ENCODE peak calls at places on chromosome 20, in six cellular contexts. D, G, W, B, A and Y are unnamed samples.

GRCh38 chr20:23149623-23150279 is 63.6 kb upstream of the CD93 start:
- DNase-seq in D (no peak), G (no peak), W (peak), B (no peak), A (no peak), Y (peak)

GRCh38 chr20:23136893-23137745 is 51.0 kb upstream of the CD93 start:
- DNase-seq in D (no peak), G (no peak), W (peak), B (no peak), A (no peak), Y (no peak)

GRCh38 chr20:58649288-58650180 is 1.5 kb upstream of the STX16 start:
- DNase-seq in D (peak), G (peak), W (peak), B (no peak), A (no peak), Y (peak)

GRCh38 chr20:18645851-18646250 is 58.0 kb downstream of the DTD1 start:
- DNase-seq in D (no peak), G (no peak), W (no peak), B (peak), A (no peak), Y (no peak)

GRCh38 chr20:39706089-39706721 is 744.1 kb downstream of the DHX35 start:
- DNase-seq in D (no peak), G (no peak), W (no peak), B (no peak), A (no peak), Y (no peak)

GRCh38 chr20:58851221-58851968 is 693 bp upstream of the GNAS-AS1 start:
- DNase-seq in D (no peak), G (no peak), W (no peak), B (no peak), A (no peak), Y (no peak)

GRCh38 chr20:47546184-47547033 is 44.7 kb downstream of the NCOA3 start:
- DNase-seq in D (no peak), G (no peak), W (no peak), B (peak), A (no peak), Y (no peak)

GRCh38 chr20:16462711-16463110 is 110.5 kb downstream of the KIF16B start:
- DNase-seq in D (no peak), G (no peak), W (no peak), B (no peak), A (no peak), Y (no peak)

GRCh38 chr20:47681977-47682812 is 103.1 kb downstream of the SULF2 start:
- DNase-seq in D (no peak), G (peak), W (peak), B (no peak), A (no peak), Y (peak)

GRCh38 chr20:668050-668449 is 7.6 kb downstream of the SCRT2 start:
- DNase-seq in D (no peak), G (no peak), W (no peak), B (no peak), A (no peak), Y (no peak)

GRCh38 chr20:33825340-33826269 is 14.5 kb downstream of the CHMP4B start:
- DNase-seq in D (no peak), G (no peak), W (no peak), B (no peak), A (no peak), Y (no peak)

GRCh38 chr20:32737371-32738223 is 5.7 kb downstream of the COMMD7 start:
- DNase-seq in D (no peak), G (no peak), W (no peak), B (peak), A (no peak), Y (no peak)

GRCh38 chr20:4726710-4727391 is 5.1 kb downstream of the PRND start:
- DNase-seq in D (peak), G (peak), W (no peak), B (peak), A (no peak), Y (no peak)

GRCh38 chr20:23362392-23363256 is 642 bp downstream of the GZF1 start:
- DNase-seq in D (peak), G (peak), W (peak), B (peak), A (no peak), Y (no peak)

GRCh38 chr20:10547276-10548114 is 112.4 kb downstream of the SLX4IP start:
- DNase-seq in D (no peak), G (no peak), W (no peak), B (peak), A (no peak), Y (no peak)

GRCh38 chr20:58816957-58817651 is 33.6 kb downstream of the GNAS-AS1 start:
- DNase-seq in D (no peak), G (no peak), W (no peak), B (no peak), A (no peak), Y (no peak)

GRCh38 chr20:58715709-58716475 is 23.3 kb downstream of the NPEPL1 start:
- DNase-seq in D (no peak), G (no peak), W (peak), B (no peak), A (no peak), Y (peak)

DNA sequence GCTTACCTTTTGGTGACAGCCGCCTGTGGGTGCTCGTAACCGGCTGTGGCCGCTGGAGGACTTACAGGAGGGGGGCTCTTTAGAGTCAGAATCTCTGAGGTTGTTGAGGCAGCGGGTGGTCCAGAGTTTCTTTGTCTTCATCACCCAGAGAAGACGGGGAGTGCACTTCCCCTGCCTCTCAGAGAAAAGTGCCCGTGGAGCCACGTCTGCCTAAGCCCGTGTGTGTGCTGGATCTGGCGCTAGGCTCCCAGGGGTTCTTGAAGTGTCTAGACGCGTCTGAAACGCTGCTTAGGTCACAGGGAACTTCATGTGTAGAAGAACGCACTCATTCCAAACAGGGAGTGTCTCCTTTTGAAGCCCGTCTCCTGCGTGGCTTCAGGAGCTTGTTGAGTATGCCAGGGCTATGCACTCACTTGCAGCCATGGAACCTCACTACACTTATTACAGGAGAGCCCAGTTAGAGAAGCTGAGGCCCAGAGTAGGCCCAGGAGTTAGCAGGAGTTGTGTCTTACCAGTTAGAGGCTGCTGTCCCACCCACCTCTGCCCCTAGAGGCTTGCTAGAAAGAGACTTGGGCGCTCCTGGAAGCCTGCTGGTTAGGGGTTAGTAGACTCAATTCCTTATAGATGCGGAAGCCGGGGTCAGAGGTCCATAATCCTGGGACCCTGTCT is 1.3 kb downstream of the LSM14B start:
- DNase-seq in D (no peak), G (no peak), W (no peak), B (peak), A (no peak), Y (no peak)
- H3K27ac ChIP-seq in D (peak), G (peak), W (peak), B (peak), A (peak), Y (peak)

GRCh38 chr20:53608071-53608455 is 14.4 kb upstream of the ZNF217 start:
- DNase-seq in D (no peak), G (no peak), W (no peak), B (no peak), A (no peak), Y (peak)
- H3K4me3 ChIP-seq in D (no peak), G (no peak), W (no peak), B (no peak), A (no peak), Y (no peak)

GRCh38 chr20:38165966-38166706 is 1.1 kb upstream of the TGM2 start:
- DNase-seq in D (no peak), G (no peak), W (no peak), B (peak), A (no peak), Y (no peak)
- H3K27ac ChIP-seq in D (peak), G (no peak), W (no peak), B (peak), A (peak), Y (peak)

GRCh38 chr20:6265204-6265904 is 142.5 kb upstream of the FERMT1 start:
- DNase-seq in D (no peak), G (peak), W (no peak), B (peak), A (peak), Y (no peak)
- H3K4me3 ChIP-seq in D (no peak), G (no peak), W (peak), B (no peak), A (no peak), Y (no peak)

DNA sequence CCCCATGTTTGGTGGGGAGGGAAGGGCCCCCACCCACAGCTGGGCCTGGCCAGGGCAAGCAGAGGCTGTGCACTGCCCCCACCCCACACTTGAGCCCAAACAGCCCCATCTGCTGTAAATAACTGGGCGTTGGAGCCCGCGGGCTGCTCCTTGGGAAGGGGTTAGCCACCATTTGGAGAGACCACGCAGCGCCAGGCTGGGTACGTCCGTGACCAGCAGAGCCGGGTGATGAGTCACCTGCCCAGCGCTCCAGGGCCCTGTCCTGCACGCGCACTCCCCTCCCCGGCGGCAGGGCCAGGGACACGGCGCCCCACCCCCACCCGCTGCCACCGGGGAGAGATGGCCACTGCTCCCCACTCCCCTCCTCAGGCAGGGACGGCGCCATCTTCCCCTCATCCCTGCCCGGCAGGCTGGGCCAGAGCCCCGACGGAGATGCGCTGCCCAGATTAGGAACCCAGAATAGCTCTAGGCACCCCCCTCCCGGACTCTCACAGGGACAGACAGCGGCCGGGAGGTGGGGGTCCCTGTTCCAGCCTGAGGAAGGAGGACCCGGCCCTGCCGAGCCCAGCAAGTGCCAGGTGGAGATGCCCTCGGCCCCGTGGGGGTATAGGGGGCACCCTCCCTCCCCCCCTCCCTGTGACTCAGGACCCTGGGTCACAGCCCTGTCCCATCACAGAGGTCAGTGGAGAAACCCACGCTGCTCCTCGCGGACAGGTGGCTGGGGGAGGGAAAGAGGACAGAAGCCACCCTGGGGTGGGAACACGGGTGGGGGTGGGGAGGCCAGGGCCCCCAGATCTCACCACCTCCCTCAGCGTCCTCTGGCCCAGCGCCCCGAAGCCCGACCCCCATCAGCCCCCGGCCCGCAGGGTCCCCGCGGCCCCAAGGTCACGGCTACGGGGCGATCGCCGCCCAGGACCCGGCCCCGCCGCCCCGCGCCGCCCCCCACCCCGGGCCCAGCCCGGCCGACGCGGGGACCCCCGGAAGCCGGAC is 642 bp downstream of the EEF1A2 start:
- DNase-seq in D (no peak), G (peak), W (peak), B (peak), A (peak), Y (no peak)
- H3K27ac ChIP-seq in D (no peak), G (peak), W (peak), B (no peak), A (peak), Y (peak)